ENCODE peak calls at places on chromosomes 1 and 21, in four cellular contexts. D is lung microvascular endothelial cell; N is progenitor cell of endocrine pancreas; V is activated T-cell treated with anti-CD3 and anti-CD28 coated beads, Interleukin-2, amount 50 U/mL, for 72 hours. J is an unnamed sample.

GRCh38 chr1:159924025-159924790 is 1.1 kb downstream of the TAGLN2 start:
- DNase-seq in N (peak; percentile 42), D (peak; percentile 95), V (peak; percentile 83), J (peak; percentile 87)

GRCh38 chr1:87572891-87573290 is 244.2 kb downstream of the LMO4 start:
- DNase-seq in N (no peak), D (no peak), V (no peak), J (no peak)

GRCh38 chr1:160625725-160626498 is 20.9 kb downstream of the SLAMF1 start:
- DNase-seq in N (no peak), V (peak; percentile 87), D (no peak), J (no peak)

GRCh38 chr1:9629445-9630201 is 21.9 kb upstream of the PIK3CD start:
- DNase-seq in N (no peak), V (peak; percentile 90), D (no peak), J (no peak)

GRCh38 chr21:32301596-32301995 is 2.9 kb downstream of the MRAP start:
- DNase-seq in D (no peak), N (no peak), V (no peak), J (no peak)

GRCh38 chr1:11147371-11147770 is 41.8 kb upstream of the ANGPTL7 start:
- DNase-seq in N (no peak), D (peak; percentile 61), V (no peak), J (peak; percentile 38)

GRCh38 chr1:110948038-110948810 is 15.5 kb downstream of the LRIF1 start:
- DNase-seq in V (no peak), N (no peak), D (no peak), J (no peak)

GRCh38 chr1:175494950-175495349 is 248.4 kb downstream of the TNR start:
- DNase-seq in D (no peak), V (no peak), N (no peak), J (no peak)

GRCh38 chr1:203127672-203128611 is at the start of gene ADORA1:
- DNase-seq in N (peak; percentile 51), V (peak; percentile 8), D (peak; percentile 11), J (peak; percentile 42)

GRCh38 chr21:44353200-44353970 is at the start of gene TRPM2:
- DNase-seq in N (no peak), D (no peak), V (peak; percentile 21), J (no peak)

GRCh38 chr21:34183331-34183928 is 110.1 kb downstream of the MRPS6 start:
- DNase-seq in D (no peak), N (no peak), V (no peak), J (no peak)

GRCh38 chr1:52668711-52669110 is 29.4 kb downstream of the COA7 start:
- DNase-seq in N (no peak), D (no peak), V (no peak), J (no peak)

GRCh38 chr1:235073968-235074334 is 54.7 kb downstream of the TOMM20 start:
- DNase-seq in N (no peak), V (no peak), D (no peak), J (no peak)

GRCh38 chr1:67135354-67135753 is 584 bp upstream of the C1orf141 start:
- DNase-seq in V (no peak), D (no peak), N (no peak), J (no peak)

GRCh38 chr1:214328770-214329455 is 48.0 kb downstream of the SMYD2 start:
- DNase-seq in N (peak; percentile 55), V (peak; percentile 77), D (peak; percentile 93), J (peak; percentile 69)

GRCh38 chr1:36087233-36088123 is 1.2 kb upstream of the ADPRS start:
- DNase-seq in N (no peak), D (no peak), V (no peak), J (no peak)

GRCh38 chr21:15058718-15059316 is 6.0 kb downstream of the NRIP1 start:
- DNase-seq in D (no peak), N (no peak), V (no peak), J (peak; percentile 28)

GRCh38 chr1:186974774-186975181 is 146.0 kb downstream of the PLA2G4A start:
- DNase-seq in D (peak; percentile 95), N (no peak), V (no peak), J (peak; percentile 95)

GRCh38 chr1:33902486-33903209 is 38.8 kb downstream of the HMGB4 start:
- DNase-seq in V (no peak), D (no peak), N (no peak), J (no peak)

GRCh38 chr1:155166373-155167165 is 6.5 kb downstream of the KRTCAP2 start:
- DNase-seq in N (no peak), V (no peak), D (peak; percentile 97), J (no peak)

GRCh38 chr1:65528104-65528503 is 107.6 kb downstream of the LEPR start:
- DNase-seq in N (no peak), V (no peak), D (peak; percentile 56), J (no peak)

GRCh38 chr1:227546055-227546454 is 17.3 kb upstream of the ZNF678 start:
- DNase-seq in N (no peak), V (no peak), D (no peak), J (no peak)

J was measured in amniotic stem cell.